ENCODE peak calls at places on chromosomes 7 and 10, in six cellular contexts. One of them, this sample, is unnamed.

GRCh38 chr7:114086906-114087651 is 168.3 kb upstream of the PPP1R3A start:
- DNase-seq in NCI-H774: peak; percentile 62
- DNase-seq in fibroblast of gingiva: peak; percentile 62
- DNase-seq in NCI-H82: peak; percentile 42
- DNase-seq in RPMI8226: peak; percentile 63
- DNase-seq in cardiac muscle cell: peak; percentile 26
- DNase-seq in this sample: no peak

GRCh38 chr7:33680682-33681081 is 224.7 kb upstream of the BMPER start:
- DNase-seq in NCI-H774: no peak
- DNase-seq in fibroblast of gingiva: no peak
- DNase-seq in NCI-H82: no peak
- DNase-seq in RPMI8226: no peak
- DNase-seq in cardiac muscle cell: no peak
- DNase-seq in this sample: no peak

GRCh38 chr10:27558612-27559020 is 54.5 kb downstream of the RAB18 start:
- DNase-seq in NCI-H774: no peak
- DNase-seq in fibroblast of gingiva: peak; percentile 69
- DNase-seq in NCI-H82: peak; percentile 65
- DNase-seq in RPMI8226: peak; percentile 70
- DNase-seq in cardiac muscle cell: peak; percentile 89
- DNase-seq in this sample: no peak

GRCh38 chr10:124011464-124011863 is 81.9 kb downstream of the CHST15 start:
- DNase-seq in NCI-H774: no peak
- DNase-seq in fibroblast of gingiva: peak; percentile 14
- DNase-seq in NCI-H82: no peak
- DNase-seq in RPMI8226: no peak
- DNase-seq in cardiac muscle cell: no peak
- DNase-seq in this sample: no peak

GRCh38 chr7:30997316-30997715 is 33.6 kb downstream of the GHRHR start:
- DNase-seq in NCI-H774: no peak
- DNase-seq in fibroblast of gingiva: no peak
- DNase-seq in NCI-H82: no peak
- DNase-seq in RPMI8226: no peak
- DNase-seq in cardiac muscle cell: no peak
- DNase-seq in this sample: no peak

GRCh38 chr7:37550426-37550825 is 101.8 kb upstream of the ELMO1 start:
- DNase-seq in NCI-H774: no peak
- DNase-seq in fibroblast of gingiva: no peak
- DNase-seq in NCI-H82: no peak
- DNase-seq in RPMI8226: no peak
- DNase-seq in cardiac muscle cell: no peak
- DNase-seq in this sample: no peak

GRCh38 chr7:49166441-49166840 is 242.1 kb downstream of the CDC14C start:
- DNase-seq in NCI-H774: no peak
- DNase-seq in fibroblast of gingiva: no peak
- DNase-seq in NCI-H82: peak; percentile 58
- DNase-seq in RPMI8226: peak; percentile 11
- DNase-seq in cardiac muscle cell: no peak
- DNase-seq in this sample: no peak

GRCh38 chr10:98030093-98030821 is at the start of gene CRTAC1:
- DNase-seq in NCI-H774: no peak
- DNase-seq in fibroblast of gingiva: no peak
- DNase-seq in NCI-H82: peak; percentile 95
- DNase-seq in RPMI8226: no peak
- DNase-seq in cardiac muscle cell: peak; percentile 91
- DNase-seq in this sample: no peak

GRCh38 chr10:97683556-97684357 is 3.3 kb downstream of the AVPI1 start:
- DNase-seq in NCI-H774: no peak
- DNase-seq in fibroblast of gingiva: peak; percentile 54
- DNase-seq in NCI-H82: no peak
- DNase-seq in RPMI8226: no peak
- DNase-seq in cardiac muscle cell: no peak
- DNase-seq in this sample: no peak

GRCh38 chr10:16996530-16996964 is 133.1 kb downstream of the CUBN start:
- DNase-seq in NCI-H774: no peak
- DNase-seq in fibroblast of gingiva: peak; percentile 62
- DNase-seq in NCI-H82: no peak
- DNase-seq in RPMI8226: no peak
- DNase-seq in cardiac muscle cell: no peak
- DNase-seq in this sample: no peak

GRCh38 chr10:132697568-132698200 is 88.3 kb downstream of the NKX6-2 start:
- DNase-seq in NCI-H774: no peak
- DNase-seq in fibroblast of gingiva: no peak
- DNase-seq in NCI-H82: no peak
- DNase-seq in RPMI8226: no peak
- DNase-seq in cardiac muscle cell: no peak
- DNase-seq in this sample: no peak

GRCh38 chr10:61047011-61047410 is 103.0 kb upstream of the RHOBTB1 start:
- DNase-seq in NCI-H774: no peak
- DNase-seq in fibroblast of gingiva: no peak
- DNase-seq in NCI-H82: no peak
- DNase-seq in RPMI8226: no peak
- DNase-seq in cardiac muscle cell: no peak
- DNase-seq in this sample: no peak

GRCh38 chr10:73590881-73591577 is at the start of gene USP54:
- DNase-seq in NCI-H774: no peak
- DNase-seq in fibroblast of gingiva: peak; percentile 46
- DNase-seq in NCI-H82: no peak
- DNase-seq in RPMI8226: no peak
- DNase-seq in cardiac muscle cell: peak; percentile 25
- DNase-seq in this sample: no peak

GRCh38 chr7:123682690-123683089 is 27.0 kb downstream of the LMOD2 start:
- DNase-seq in NCI-H774: no peak
- DNase-seq in fibroblast of gingiva: peak; percentile 59
- DNase-seq in NCI-H82: peak; percentile 71
- DNase-seq in RPMI8226: peak; percentile 49
- DNase-seq in cardiac muscle cell: peak; percentile 68
- DNase-seq in this sample: no peak